ENCODE peak calls at places on chromosomes 6 and 20, in four cellular contexts. Z is mammary epithelial cell, H is neural progenitor cell, S is DND-41. V is an unnamed sample.

GRCh38 chr20:51469046-51469445 is 73.5 kb downstream of the NFATC2 start:
- DNase-seq in Z (no peak), H (no peak), S (no peak), V (no peak)

GRCh38 chr20:11012975-11013374 is 339.2 kb upstream of the JAG1 start:
- DNase-seq in Z (no peak), H (no peak), S (no peak), V (no peak)

GRCh38 chr6:85464260-85464644 is 14.4 kb downstream of the NT5E start:
- DNase-seq in Z (peak), H (no peak), S (no peak), V (no peak)

GRCh38 chr6:142300758-142301251 is 1.0 kb upstream of the ADGRG6 start:
- DNase-seq in Z (peak), H (peak), S (no peak), V (peak)

GRCh38 chr20:58693226-58694006 is 816 bp downstream of the NPEPL1 start:
- DNase-seq in Z (no peak), H (peak), S (peak), V (peak)

GRCh38 chr6:132114201-132114860 is 163.2 kb upstream of the CCN2 start:
- DNase-seq in Z (peak), H (no peak), S (no peak), V (no peak)

GRCh38 chr20:10920396-10920795 is 246.6 kb upstream of the JAG1 start:
- DNase-seq in Z (no peak), H (no peak), S (no peak), V (no peak)

GRCh38 chr6:129498556-129498940 is 211.4 kb downstream of the ARHGAP18 start:
- DNase-seq in Z (peak), H (no peak), S (no peak), V (no peak)

GRCh38 chr6:32645047-32645703 is 8.0 kb downstream of the HLA-DQA1 start:
- DNase-seq in Z (no peak), H (no peak), S (no peak), V (no peak)

GRCh38 chr6:34731393-34732060 is 25.8 kb upstream of the SNRPC start:
- DNase-seq in Z (peak), H (no peak), S (no peak), V (no peak)

GRCh38 chr6:16222826-16223225 is 15.6 kb upstream of the GMPR start:
- DNase-seq in Z (no peak), H (no peak), S (no peak), V (no peak)

DNA sequence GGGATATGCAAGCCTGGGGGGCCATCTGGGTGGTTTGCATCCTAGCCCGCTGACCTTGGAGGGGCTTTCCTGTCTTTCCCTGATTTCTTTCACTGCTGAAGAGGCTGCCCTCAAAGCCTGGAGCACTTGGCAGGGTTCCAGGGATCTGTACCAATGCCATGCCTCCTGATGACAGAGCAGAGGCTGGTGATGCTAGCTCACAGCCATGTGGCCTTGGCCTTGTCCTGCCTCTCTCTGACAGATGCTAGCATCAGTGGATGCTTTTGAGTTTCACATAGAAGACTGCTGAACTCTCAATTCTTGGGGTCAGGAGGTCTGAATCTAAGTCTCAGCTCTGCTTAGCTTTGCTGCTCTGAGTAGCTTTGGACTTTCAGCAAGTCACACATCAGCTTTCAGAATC is 21.9 kb upstream of the RREB1 start:
- DNase-seq in Z (no peak), H (no peak), S (peak), V (peak)
- H3K9ac ChIP-seq in Z (no peak), H (no peak), S (peak), V (peak)

GRCh38 chr20:32350421-32350820 is 7.7 kb upstream of the ASXL1 start:
- DNase-seq in Z (no peak), H (no peak), S (no peak), V (no peak)
- H3K9ac ChIP-seq in Z (no peak), H (no peak), S (no peak), V (no peak)

GRCh38 chr20:33338465-33339258 is 55.6 kb downstream of the BPIFB1 start:
- DNase-seq in Z (no peak), H (no peak), S (no peak), V (no peak)

GRCh38 chr20:33336375-33336774 is 53.4 kb downstream of the BPIFB1 start:
- DNase-seq in Z (no peak), H (no peak), S (no peak), V (no peak)

GRCh38 chr20:33337531-33338165 is 54.6 kb downstream of the BPIFB1 start:
- DNase-seq in Z (no peak), H (no peak), S (peak), V (no peak)

GRCh38 chr20:33337119-33337518 is 54.1 kb downstream of the BPIFB1 start:
- DNase-seq in Z (no peak), H (no peak), S (no peak), V (no peak)

GRCh38 chr20:33339515-33340058 is 56.6 kb downstream of the BPIFB1 start:
- DNase-seq in Z (no peak), H (peak), S (no peak), V (no peak)
- H3K9ac ChIP-seq in Z (no peak), H (no peak), S (no peak), V (no peak)

GRCh38 chr20:31595654-31596411 is 9.3 kb upstream of the ID1 start:
- DNase-seq in Z (peak), H (peak), S (no peak), V (peak)

GRCh38 chr20:31594002-31594557 is 11.0 kb upstream of the ID1 start:
- DNase-seq in Z (no peak), H (no peak), S (no peak), V (no peak)

GRCh38 chr20:31595380-31595653 is 9.8 kb upstream of the ID1 start:
- DNase-seq in Z (no peak), H (no peak), S (no peak), V (no peak)

GRCh38 chr20:31593221-31594001 is 11.7 kb upstream of the ID1 start:
- DNase-seq in Z (peak), H (no peak), S (peak), V (peak)

GRCh38 chr20:31594558-31595379 is 10.3 kb upstream of the ID1 start:
- DNase-seq in Z (no peak), H (peak), S (no peak), V (peak)
- H3K9ac ChIP-seq in Z (peak), H (no peak), S (no peak), V (peak)

GRCh38 chr6:30681696-30682180 is 4.7 kb downstream of the PPP1R18 start:
- DNase-seq in Z (no peak), H (no peak), S (no peak), V (no peak)
- H3K9ac ChIP-seq in Z (no peak), H (no peak), S (peak), V (peak)

GRCh38 chr6:27148404-27148795 is 99.1 kb upstream of the PRSS16 start:
- DNase-seq in Z (no peak), H (no peak), S (no peak), V (no peak)

GRCh38 chr6:27149140-27149539 is 98.4 kb upstream of the PRSS16 start:
- DNase-seq in Z (no peak), H (peak), S (peak), V (no peak)

GRCh38 chr6:27145731-27146455 is 101.6 kb upstream of the PRSS16 start:
- DNase-seq in Z (peak), H (peak), S (peak), V (peak)

GRCh38 chr6:27144740-27145079 is 102.8 kb upstream of the PRSS16 start:
- DNase-seq in Z (peak), H (peak), S (peak), V (no peak)

GRCh38 chr6:27146706-27147507 is 100.6 kb upstream of the PRSS16 start:
- DNase-seq in Z (peak), H (peak), S (peak), V (peak)
- H3K9ac ChIP-seq in Z (peak), H (peak), S (peak), V (peak)

GRCh38 chr20:539236-539635 is 4.4 kb downstream of the CSNK2A1 start:
- DNase-seq in Z (no peak), H (no peak), S (no peak), V (no peak)
- H3K9ac ChIP-seq in Z (no peak), H (no peak), S (no peak), V (no peak)

GRCh38 chr6:6543181-6543879 is 45.2 kb upstream of the LY86 start:
- DNase-seq in Z (no peak), H (no peak), S (no peak), V (no peak)

GRCh38 chr6:6546318-6547110 is 42.0 kb upstream of the LY86 start:
- DNase-seq in Z (peak), H (peak), S (no peak), V (no peak)

GRCh38 chr6:6542357-6542756 is 46.2 kb upstream of the LY86 start:
- DNase-seq in Z (no peak), H (no peak), S (no peak), V (no peak)

GRCh38 chr6:6545616-6546317 is 42.8 kb upstream of the LY86 start:
- DNase-seq in Z (no peak), H (no peak), S (no peak), V (no peak)

GRCh38 chr6:6547111-6547879 is 41.2 kb upstream of the LY86 start:
- DNase-seq in Z (peak), H (peak), S (peak), V (peak)
- H3K9ac ChIP-seq in Z (no peak), H (no peak), S (no peak), V (no peak)

V was measured in colonic mucosa.